ENCODE peak calls at places on chromosomes 6 and 20, in four cellular contexts. S, R, Y and M are unnamed samples.

GRCh38 chr6:160215232-160215631 is 43.4 kb downstream of the SLC22A2 start:
- DNase-seq in R (peak), Y (no peak), S (no peak), M (no peak)

GRCh38 chr6:15989397-15989796 is 139.5 kb upstream of the MYLIP start:
- DNase-seq in Y (no peak), S (no peak), R (no peak), M (no peak)

GRCh38 chr20:24033151-24033550 is 44.6 kb upstream of the GGTLC1 start:
- DNase-seq in Y (no peak), R (no peak), S (no peak), M (no peak)

GRCh38 chr6:130183271-130184222 is 39.2 kb downstream of the SAMD3 start:
- DNase-seq in S (peak), R (no peak), Y (no peak), M (no peak)

GRCh38 chr20:58987790-58988564 is 6.9 kb downstream of the NELFCD start:
- DNase-seq in R (no peak), Y (no peak), S (no peak), M (no peak)

GRCh38 chr20:56245761-56246160 is 2.8 kb upstream of the MC3R start:
- DNase-seq in Y (no peak), S (no peak), R (no peak), M (no peak)

GRCh38 chr20:33685328-33686007 is 717 bp downstream of the E2F1 start:
- DNase-seq in Y (peak), R (no peak), S (no peak), M (no peak)

GRCh38 chr6:133446789-133447188 is 205.6 kb downstream of the EYA4 start:
- DNase-seq in S (no peak), R (no peak), Y (no peak), M (no peak)

GRCh38 chr20:61117725-61118124 is 134.3 kb upstream of the CDH4 start:
- DNase-seq in S (no peak), Y (no peak), R (peak), M (peak)

GRCh38 chr20:20489623-20490341 is 121.9 kb downstream of the INSM1 start:
- DNase-seq in R (peak), Y (no peak), S (no peak), M (no peak)

GRCh38 chr20:43849496-43850197 is 65.0 kb upstream of the TOX2 start:
- DNase-seq in S (no peak), Y (peak), R (peak), M (peak)

GRCh38 chr6:132322398-132322797 is 78.9 kb downstream of the MOXD1 start:
- DNase-seq in Y (no peak), S (no peak), R (peak), M (no peak)

GRCh38 chr6:47200536-47201334 is 109.0 kb downstream of the TNFRSF21 start:
- DNase-seq in R (no peak), Y (no peak), S (no peak), M (no peak)

GRCh38 chr20:37914367-37914671 is 11.4 kb downstream of the VSTM2L start:
- DNase-seq in R (no peak), S (no peak), Y (no peak), M (no peak)

GRCh38 chr20:32227744-32228688 is 20.3 kb downstream of the POFUT1 start:
- DNase-seq in S (no peak), R (no peak), Y (no peak), M (no peak)